ENCODE peak calls at places on chromosomes 12 and 14, in ten cellular contexts. Z is astrocyte; O is activated gamma-delta T cell treated with anti-CD3 and anti-CD28 coated beads, Interleukin-2, amount 50 U/mL, for 16 hours; P is mucosa of descending colon; E is HS-5; B is Calu3; D is GM20000; A is IMR-90; U is kidney glomerular epithelial cell; X is activated CD4-positive, alpha-beta T cell treated with anti-CD3 and anti-CD28 coated beads, Interleukin-2, amount 50 U/mL, for 24 hours. W is an unnamed sample.

GRCh38 chr12:52837341-52837741 is 3.2 kb upstream of the KRT79 start:
- DNase-seq in Z (peak; percentile 92), O (no peak), P (no peak), E (peak; percentile 36), B (peak; percentile 23), D (no peak), A (peak; percentile 91), U (peak; percentile 66), X (no peak), W (peak; percentile 89)

GRCh38 chr14:68797180-68797670 is 4.4 kb upstream of the ZFP36L1 start:
- DNase-seq in Z (no peak), O (no peak), P (no peak), E (no peak), B (no peak), D (no peak), A (no peak), U (no peak), X (no peak), W (no peak)

GRCh38 chr14:76863724-76864407 is 37.7 kb downstream of the LRRC74A start:
- DNase-seq in Z (no peak), O (no peak), P (no peak), E (no peak), B (peak; percentile 33), D (peak; percentile 55), A (no peak), U (no peak), X (no peak), W (no peak)

GRCh38 chr12:56129210-56129691 is 1.2 kb downstream of the ESYT1 start:
- DNase-seq in Z (peak; percentile 31), O (peak; percentile 69), P (peak; percentile 82), E (no peak), B (peak; percentile 56), D (peak; percentile 65), A (peak; percentile 36), U (peak; percentile 66), X (peak; percentile 41), W (peak; percentile 62)

GRCh38 chr14:36884049-36884448 is 222.4 kb downstream of the PAX9 start:
- DNase-seq in Z (no peak), O (no peak), P (no peak), E (no peak), B (no peak), D (no peak), A (no peak), U (no peak), X (no peak), W (no peak)

GRCh38 chr14:81517798-81518398 is 15.8 kb downstream of the SEL1L start:
- DNase-seq in Z (no peak), O (no peak), P (no peak), E (no peak), B (no peak), D (no peak), A (peak; percentile 67), U (no peak), X (no peak), W (no peak)

GRCh38 chr14:72129283-72129682 is 197.1 kb downstream of the RGS6 start:
- DNase-seq in Z (no peak), O (no peak), P (no peak), E (no peak), B (no peak), D (no peak), A (no peak), U (no peak), X (no peak), W (no peak)

GRCh38 chr12:87157791-87158190 is 871.4 kb downstream of the C12orf50 start:
- DNase-seq in Z (peak; percentile 98), O (no peak), P (no peak), E (peak; percentile 95), B (no peak), D (no peak), A (peak; percentile 97), U (peak; percentile 71), X (no peak), W (peak; percentile 98)

GRCh38 chr14:71497645-71498086 is 434.6 kb upstream of the RGS6 start:
- DNase-seq in Z (peak; percentile 87), O (no peak), P (no peak), E (no peak), B (no peak), D (peak; percentile 41), A (peak; percentile 82), U (no peak), X (no peak), W (peak; percentile 17)

GRCh38 chr12:17108877-17109520 is 503.0 kb upstream of the LMO3 start:
- DNase-seq in Z (peak; percentile 33), O (no peak), P (no peak), E (peak; percentile 53), B (no peak), D (no peak), A (no peak), U (no peak), X (no peak), W (no peak)

GRCh38 chr14:50407089-50407813 is 10.6 kb upstream of the CDKL1 start:
- DNase-seq in Z (peak; percentile 10), O (no peak), P (no peak), E (no peak), B (no peak), D (no peak), A (no peak), U (no peak), X (no peak), W (no peak)

GRCh38 chr12:55682087-55682796 is 25.5 kb downstream of the ITGA7 start:
- DNase-seq in Z (no peak), O (no peak), P (peak; percentile 44), E (no peak), B (peak; percentile 36), D (no peak), A (no peak), U (no peak), X (no peak), W (no peak)

GRCh38 chr12:124490584-124491305 is 76.7 kb downstream of the NCOR2 start:
- DNase-seq in Z (no peak), O (no peak), P (peak; percentile 77), E (no peak), B (no peak), D (no peak), A (no peak), U (no peak), X (no peak), W (no peak)

GRCh38 chr14:74979442-74980397 is 23.0 kb upstream of the EIF2B2 start:
- DNase-seq in Z (peak; percentile 11), O (no peak), P (no peak), E (no peak), B (no peak), D (no peak), A (peak; percentile 36), U (no peak), X (no peak), W (peak; percentile 96)

GRCh38 chr12:31591308-31591901 is 469 bp upstream of the DENND5B start:
- DNase-seq in Z (no peak), O (no peak), P (no peak), E (no peak), B (peak; percentile 3), D (peak; percentile 50), A (no peak), U (peak; percentile 22), X (no peak), W (no peak)

GRCh38 chr12:63294327-63294632 is 143.3 kb upstream of the AVPR1A start:
- DNase-seq in Z (peak; percentile 72), O (no peak), P (no peak), E (peak; percentile 54), B (peak; percentile 70), D (no peak), A (peak; percentile 66), U (peak; percentile 98), X (no peak), W (peak; percentile 73)

GRCh38 chr12:94952325-94952724 is 51.2 kb downstream of the NDUFA12 start:
- DNase-seq in Z (no peak), O (no peak), P (no peak), E (no peak), B (no peak), D (no peak), A (no peak), U (no peak), X (no peak), W (no peak)

GRCh38 chr14:67459336-67459735 is 29.2 kb downstream of the TMEM229B start:
- DNase-seq in Z (no peak), O (no peak), P (no peak), E (no peak), B (no peak), D (no peak), A (no peak), U (no peak), X (no peak), W (no peak)

GRCh38 chr12:132205271-132206092 is 61.2 kb downstream of the NOC4L start:
- DNase-seq in Z (no peak), O (no peak), P (no peak), E (no peak), B (no peak), D (peak; percentile 69), A (no peak), U (no peak), X (no peak), W (no peak)

GRCh38 chr12:125983094-125983783 is 918.0 kb downstream of the AACS start:
- DNase-seq in Z (peak; percentile 72), O (no peak), P (peak; percentile 35), E (peak; percentile 30), B (peak; percentile 93), D (no peak), A (no peak), U (peak; percentile 19), X (no peak), W (no peak)

GRCh38 chr14:68255697-68256178 is 436.2 kb downstream of the RAD51B start:
- DNase-seq in Z (peak; percentile 91), O (no peak), P (no peak), E (no peak), B (no peak), D (no peak), A (peak; percentile 93), U (peak; percentile 29), X (no peak), W (peak; percentile 68)

GRCh38 chr12:111448266-111448830 is 42.6 kb downstream of the SH2B3 start:
- DNase-seq in Z (no peak), O (no peak), P (no peak), E (no peak), B (no peak), D (no peak), A (no peak), U (no peak), X (no peak), W (no peak)

GRCh38 chr14:68794856-68795601 is 2.2 kb upstream of the ZFP36L1 start:
- DNase-seq in Z (peak; percentile 94), O (no peak), P (peak; percentile 58), E (no peak), B (peak; percentile 23), D (peak; percentile 55), A (peak; percentile 95), U (peak; percentile 52), X (peak; percentile 73), W (peak; percentile 65)

GRCh38 chr14:73026243-73026844 is 562 bp downstream of the ZFYVE1 start:
- DNase-seq in Z (no peak), O (no peak), P (no peak), E (no peak), B (no peak), D (peak; percentile 29), A (no peak), U (no peak), X (no peak), W (no peak)

GRCh38 chr14:33676135-33676566 is 274.7 kb downstream of the EGLN3 start:
- DNase-seq in Z (peak; percentile 57), O (no peak), P (peak; percentile 20), E (peak; percentile 45), B (peak; percentile 53), D (peak; percentile 3), A (no peak), U (peak; percentile 40), X (no peak), W (peak; percentile 41)

GRCh38 chr12:106446429-106447092 is 89.0 kb downstream of the POLR3B start:
- DNase-seq in Z (peak; percentile 25), O (no peak), P (no peak), E (no peak), B (no peak), D (no peak), A (no peak), U (no peak), X (no peak), W (no peak)

GRCh38 chr12:81274619-81275018 is 196.7 kb downstream of the ACSS3 start:
- DNase-seq in Z (peak; percentile 43), O (no peak), P (no peak), E (no peak), B (no peak), D (no peak), A (no peak), U (peak; percentile 33), X (no peak), W (peak; percentile 43)

GRCh38 chr12:25287610-25288009 is 36.9 kb upstream of the KRAS start:
- DNase-seq in Z (no peak), O (no peak), P (no peak), E (no peak), B (no peak), D (no peak), A (no peak), U (no peak), X (no peak), W (no peak)